ENCODE peak calls at places on chromosome 3, in five cellular contexts. N is A549, D is psoas muscle, W is fibroblast of the aortic adventitia, P is right lobe of liver. X is an unnamed sample.
A peak's percentile ranks its signal among the peaks of the same experiment; 100 is the strongest.

GRCh38 chr3:22450785-22451400 is 699.9 kb upstream of the ZNF385D start:
- DNase-seq in N (no peak), D (no peak), W (peak; percentile 24), P (no peak), X (no peak)

GRCh38 chr3:16249336-16249735 is 15.4 kb downstream of the DPH3 start:
- DNase-seq in N (peak; percentile 70), D (no peak), W (peak; percentile 49), P (no peak), X (peak; percentile 60)

GRCh38 chr3:190673157-190673556 is 159.3 kb downstream of the IL1RAP start:
- DNase-seq in N (no peak), D (no peak), W (peak; percentile 17), P (no peak), X (no peak)

GRCh38 chr3:126655887-126656286 is 963 bp upstream of the TXNRD3 start:
- DNase-seq in N (no peak), D (no peak), W (no peak), P (no peak), X (no peak)

GRCh38 chr3:105883798-105884377 is 15.1 kb upstream of the CBLB start:
- DNase-seq in N (no peak), D (no peak), W (no peak), P (no peak), X (no peak)

GRCh38 chr3:139906441-139906840 is 28.5 kb upstream of the CLSTN2 start:
- DNase-seq in N (peak; percentile 14), D (no peak), W (peak; percentile 4), P (no peak), X (no peak)

GRCh38 chr3:149004622-149005021 is 13.3 kb downstream of the GYG1 start:
- DNase-seq in N (no peak), D (peak; percentile 61), W (peak; percentile 15), P (no peak), X (no peak)

GRCh38 chr3:197847866-197848401 is 56.9 kb downstream of the LRCH3 start:
- DNase-seq in N (no peak), D (no peak), W (peak; percentile 30), P (no peak), X (no peak)

GRCh38 chr3:160163259-160163878 is 61.9 kb upstream of the C3orf80 start:
- DNase-seq in N (peak; percentile 36), D (no peak), W (peak; percentile 74), P (no peak), X (no peak)

GRCh38 chr3:49013738-49014660 is 4.4 kb downstream of the DALRD3 start:
- DNase-seq in N (peak; percentile 63), D (no peak), W (no peak), P (no peak), X (peak; percentile 71)

GRCh38 chr3:184238246-184238818 is 8.9 kb downstream of the VWA5B2 start:
- DNase-seq in N (no peak), D (no peak), W (no peak), P (no peak), X (no peak)

GRCh38 chr3:145767909-145768308 is 393.1 kb downstream of the PLOD2 start:
- DNase-seq in N (no peak), D (no peak), W (peak; percentile 22), P (no peak), X (no peak)
- TF ChIP-seq CTCF in N (peak; percentile 32), D (no peak), W (peak; percentile 29), P (peak; percentile 34), X (peak; percentile 52)

GRCh38 chr3:152818027-152818426 is 16.9 kb upstream of the P2RY1 start:
- DNase-seq in N (no peak), D (no peak), W (no peak), P (no peak), X (no peak)

GRCh38 chr3:152817400-152817799 is 17.5 kb upstream of the P2RY1 start:
- DNase-seq in N (no peak), D (no peak), W (no peak), P (no peak), X (no peak)

DNA sequence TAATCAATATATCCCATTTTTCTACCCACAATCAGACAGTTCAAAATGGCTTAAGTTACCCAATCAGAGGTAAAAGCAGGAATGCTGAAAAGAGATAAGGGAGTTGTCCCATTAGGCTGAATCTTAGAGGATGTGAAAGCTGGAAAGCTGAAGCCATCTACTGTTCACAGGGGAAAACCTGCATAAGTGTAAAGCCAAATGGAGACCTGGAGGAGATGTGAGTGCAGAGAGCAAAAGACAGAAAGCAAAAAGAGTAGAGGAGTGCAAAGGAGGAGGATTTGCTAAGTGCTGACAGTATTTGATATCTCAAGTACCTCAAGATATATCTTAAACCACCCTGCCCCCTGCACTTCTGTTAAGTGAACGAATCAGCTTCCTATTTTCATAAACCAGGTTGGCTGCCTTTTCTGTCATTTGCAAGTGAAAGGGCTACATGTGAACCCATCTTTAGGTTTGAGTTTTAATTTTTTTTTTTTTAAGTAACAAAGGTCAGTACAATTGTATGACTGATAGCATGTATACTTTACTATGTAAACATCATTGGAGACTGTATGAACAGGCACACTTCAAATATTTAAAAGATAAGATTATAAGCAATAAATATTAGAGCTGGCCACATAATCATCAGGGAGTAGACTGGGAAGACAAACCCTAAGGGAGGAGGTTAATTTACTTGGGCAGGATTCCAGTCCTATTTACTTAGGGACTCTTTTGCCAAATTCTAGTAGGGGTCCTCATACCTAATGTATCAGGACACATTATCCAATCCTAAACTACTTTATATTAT is 22.8 kb upstream of the P2RY1 start:
- DNase-seq in N (no peak), D (no peak), W (no peak), P (no peak), X (no peak)
- TF ChIP-seq CTCF in N (no peak), D (no peak), W (no peak), P (no peak), X (no peak)

GRCh38 chr3:46283851-46284450 is 41.7 kb downstream of the CCR3 start:
- DNase-seq in N (no peak), D (no peak), W (no peak), P (no peak), X (no peak)
- TF ChIP-seq CTCF in N (no peak), D (no peak), W (no peak), P (no peak), X (no peak)

GRCh38 chr3:107822308-107822707 is 268.5 kb downstream of the CD47 start:
- DNase-seq in N (no peak), D (no peak), W (no peak), P (no peak), X (no peak)
- TF ChIP-seq CTCF in N (no peak), D (no peak), W (no peak), P (no peak), X (no peak)

GRCh38 chr3:12822725-12823373 is 18.5 kb downstream of the RPL32 start:
- DNase-seq in N (peak; percentile 54), D (no peak), W (peak; percentile 59), P (no peak), X (no peak)
- TF ChIP-seq CTCF in N (peak; percentile 56), D (peak; percentile 5), W (peak; percentile 54), P (peak; percentile 38), X (peak; percentile 23)

GRCh38 chr3:44076221-44076829 is 165.4 kb upstream of the TOPAZ1 start:
- DNase-seq in N (no peak), D (no peak), W (no peak), P (no peak), X (no peak)

GRCh38 chr3:44078863-44079262 is 162.8 kb upstream of the TOPAZ1 start:
- DNase-seq in N (no peak), D (no peak), W (no peak), P (no peak), X (no peak)

GRCh38 chr3:44074181-44074580 is 167.5 kb upstream of the TOPAZ1 start:
- DNase-seq in N (no peak), D (no peak), W (no peak), P (no peak), X (no peak)

GRCh38 chr3:44079916-44080315 is 161.8 kb upstream of the TOPAZ1 start:
- DNase-seq in N (no peak), D (no peak), W (no peak), P (no peak), X (no peak)

DNA sequence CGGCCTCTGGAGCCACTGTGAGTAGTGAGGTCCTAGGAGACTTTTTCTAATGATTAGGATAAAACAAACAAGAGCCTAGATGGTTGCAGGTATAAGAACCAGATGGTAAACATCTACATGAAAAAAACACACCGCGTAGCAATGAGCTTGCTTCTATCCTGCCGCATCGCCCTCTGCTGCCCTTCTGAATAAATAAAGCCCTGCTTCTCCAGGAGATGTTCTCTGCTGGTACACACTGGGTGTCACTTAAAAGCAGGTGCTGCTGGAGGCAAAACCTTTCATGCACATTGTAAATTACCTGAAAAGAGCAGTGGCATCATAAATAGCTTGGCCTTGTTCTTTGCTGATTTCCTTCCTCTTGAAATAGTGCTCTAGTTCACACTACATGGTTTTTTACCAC is 164.4 kb upstream of the TOPAZ1 start:
- DNase-seq in N (no peak), D (no peak), W (no peak), P (no peak), X (no peak)
- TF ChIP-seq CTCF in N (no peak), D (no peak), W (peak; percentile 20), P (no peak), X (no peak)

DNA sequence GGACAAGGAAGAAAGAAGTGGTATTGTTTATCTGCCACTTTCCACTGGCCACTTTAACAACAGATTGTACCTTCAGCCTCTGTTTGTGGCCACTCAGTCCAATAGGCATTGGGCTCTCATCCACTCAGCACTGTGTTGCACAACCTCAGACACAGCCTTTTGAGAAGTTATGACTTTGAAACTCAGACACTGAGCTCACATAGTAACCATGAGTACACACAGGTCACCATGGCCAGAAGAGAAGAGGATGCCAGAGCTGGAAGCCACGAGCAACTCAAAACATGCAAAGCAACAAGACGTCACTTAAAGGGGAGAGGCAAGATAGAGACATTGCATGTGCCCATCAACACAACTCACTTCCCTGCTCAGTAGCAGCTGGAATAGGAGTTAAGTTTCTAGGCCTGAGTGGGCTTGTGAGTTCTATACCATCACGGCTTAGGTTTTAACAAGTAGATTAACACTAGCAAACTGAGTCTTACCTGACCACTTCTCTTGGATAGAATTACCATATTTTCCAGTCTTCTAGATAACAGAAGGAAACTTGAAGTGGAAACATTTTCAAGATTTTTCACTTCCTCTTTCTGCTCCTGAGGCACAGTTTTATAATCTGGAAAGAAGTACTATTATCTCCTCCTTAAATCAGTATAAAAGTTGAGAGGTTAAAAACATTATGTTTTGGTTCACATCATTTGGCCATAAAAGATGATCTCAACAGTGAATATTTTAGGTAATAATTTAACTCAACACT is 103.5 kb downstream of the IMPG2 start:
- DNase-seq in N (no peak), D (peak; percentile 57), W (peak; percentile 62), P (no peak), X (no peak)
- TF ChIP-seq CTCF in N (no peak), D (no peak), W (no peak), P (no peak), X (no peak)

DNA sequence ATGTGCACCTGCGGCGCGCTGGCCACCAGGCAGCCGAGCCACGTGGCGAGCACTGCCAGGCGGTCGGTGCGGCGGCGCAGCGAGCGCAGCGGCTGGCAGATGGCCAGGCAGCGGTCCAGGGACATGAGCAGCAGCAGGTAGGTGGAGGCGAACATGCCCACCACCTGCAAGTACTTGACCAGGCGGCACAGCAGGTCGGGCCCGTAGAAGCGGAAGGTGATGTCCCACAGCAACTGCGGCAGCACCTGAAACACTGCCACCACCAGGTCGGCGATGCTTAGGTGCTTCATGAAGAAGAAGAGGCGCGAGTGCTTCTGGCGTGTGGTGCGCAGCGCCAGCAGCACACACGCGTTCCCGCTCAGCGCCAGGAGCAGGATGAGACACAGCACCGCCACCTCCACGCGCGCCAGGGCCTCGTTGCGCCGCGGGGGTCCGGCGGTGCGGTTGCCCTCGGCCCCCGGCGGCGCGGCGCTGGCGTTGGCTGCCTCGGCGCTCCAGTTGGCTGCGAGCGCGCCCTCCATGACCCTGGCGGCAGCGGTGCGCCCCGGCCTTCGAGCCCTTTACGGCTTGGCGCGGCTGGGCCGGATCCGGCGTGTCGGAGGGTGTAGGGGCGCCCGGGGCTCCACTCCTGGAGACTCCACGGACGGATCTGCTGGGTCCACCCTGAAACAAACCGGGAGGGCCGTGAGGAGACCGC is 1.6 kb downstream of the OXTR start:
- DNase-seq in N (no peak), D (no peak), W (no peak), P (peak; percentile 34), X (peak; percentile 56)
- TF ChIP-seq CTCF in N (no peak), D (no peak), W (no peak), P (peak; percentile 15), X (no peak)

X was measured in glutamatergic neuron.